ENCODE peak calls at places on chromosomes 4 and X, in four cellular contexts. N, V, K and X are unnamed samples.

GRCh38 chrX:103356023-103356798 is at the start of gene TCEAL9:
- DNase-seq in N (peak; percentile 84), V (no peak), K (peak; percentile 78), X (peak; percentile 82)

GRCh38 chr4:25966171-25966570 is 52.2 kb downstream of the SMIM20 start:
- DNase-seq in N (peak; percentile 37), V (no peak), K (no peak), X (peak; percentile 42)

GRCh38 chrX:120485562-120486520 is 16.7 kb upstream of the LAMP2 start:
- DNase-seq in N (peak; percentile 78), V (peak; percentile 40), K (peak; percentile 78), X (peak; percentile 94)

GRCh38 chr4:29046716-29047115 is 1673.5 kb upstream of the PCDH7 start:
- DNase-seq in N (peak; percentile 86), V (no peak), K (no peak), X (no peak)

GRCh38 chr4:151184523-151185458 is 85.4 kb downstream of the RPS3A start:
- DNase-seq in N (peak; percentile 80), V (no peak), K (no peak), X (peak; percentile 18)

GRCh38 chr4:108885211-108885610 is 122.4 kb upstream of the ETNPPL start:
- DNase-seq in N (no peak), V (no peak), K (no peak), X (no peak)

GRCh38 chr4:138835833-138836521 is 179.6 kb upstream of the NOCT start:
- DNase-seq in N (no peak), V (no peak), K (no peak), X (no peak)

GRCh38 chr4:38563703-38564490 is 100.1 kb upstream of the KLF3 start:
- DNase-seq in N (no peak), V (no peak), K (no peak), X (no peak)

GRCh38 chr4:7332216-7333023 is 102.3 kb downstream of the PSAPL1 start:
- DNase-seq in N (no peak), V (no peak), K (no peak), X (no peak)

GRCh38 chr4:61575796-61576195 is 375.7 kb downstream of the ADGRL3 start:
- DNase-seq in N (no peak), V (no peak), K (no peak), X (no peak)

GRCh38 chr4:145101091-145101490 is 3.0 kb downstream of the ABCE1 start:
- DNase-seq in N (no peak), V (no peak), K (no peak), X (no peak)

GRCh38 chr4:182306792-182307507 is 63.7 kb downstream of the TENM3 start:
- DNase-seq in N (no peak), V (no peak), K (no peak), X (no peak)

GRCh38 chrX:74835566-74835965 is 89.7 kb downstream of the NEXMIF start:
- DNase-seq in N (no peak), V (no peak), K (no peak), X (peak; percentile 2)

GRCh38 chr4:73127839-73128448 is 58.4 kb upstream of the COX18 start:
- DNase-seq in N (peak; percentile 38), V (no peak), K (no peak), X (peak; percentile 59)

GRCh38 chr4:110055014-110055768 is 142.5 kb downstream of the EGF start:
- DNase-seq in N (peak; percentile 36), V (no peak), K (no peak), X (peak; percentile 43)

GRCh38 chrX:137119049-137119448 is 85.3 kb upstream of the GPR101 start:
- DNase-seq in N (no peak), V (no peak), K (no peak), X (no peak)

GRCh38 chrX:49754238-49754857 is 58.6 kb upstream of the PAGE1 start:
- DNase-seq in N (peak; percentile 19), V (peak; percentile 17), K (peak; percentile 50), X (peak; percentile 37)

GRCh38 chr4:99655315-99656081 is 2.1 kb downstream of the C4orf54 start:
- DNase-seq in N (peak; percentile 8), V (no peak), K (no peak), X (no peak)

GRCh38 chr4:135073389-135073788 is 871.8 kb upstream of the PABPC4L start:
- DNase-seq in N (no peak), V (no peak), K (no peak), X (no peak)

GRCh38 chrX:134460861-134461218 is 875 bp downstream of the HPRT1 start:
- DNase-seq in N (peak; percentile 12), V (no peak), K (no peak), X (peak; percentile 45)

GRCh38 chrX:17737707-17738001 is 361 bp downstream of the SCML1 start:
- DNase-seq in N (no peak), V (peak; percentile 6), K (no peak), X (no peak)

GRCh38 chr4:173494013-173494970 is 35.7 kb downstream of the HAND2 start:
- DNase-seq in N (peak; percentile 65), V (no peak), K (peak; percentile 88), X (peak; percentile 92)

GRCh38 chr4:144547678-144548298 is 98.2 kb upstream of the HHIP start:
- DNase-seq in N (no peak), V (no peak), K (no peak), X (no peak)

GRCh38 chr4:157700898-157701694 is 471.7 kb downstream of the GASK1B start:
- DNase-seq in N (no peak), V (no peak), K (no peak), X (peak; percentile 28)

GRCh38 chr4:187387709-187388108 is 607.9 kb upstream of the ZFP42 start:
- DNase-seq in N (peak; percentile 83), V (no peak), K (no peak), X (no peak)

GRCh38 chrX:54560411-54560810 is 30.4 kb downstream of the GNL3L start:
- DNase-seq in N (no peak), V (no peak), K (no peak), X (peak; percentile 1)

GRCh38 chrX:15215366-15215765 is 54.5 kb downstream of the ASB9 start:
- DNase-seq in N (no peak), V (no peak), K (no peak), X (no peak)

GRCh38 chrX:111098874-111099273 is 2.9 kb downstream of the PAK3 start:
- DNase-seq in N (no peak), V (peak; percentile 26), K (peak; percentile 87), X (peak; percentile 67)

GRCh38 chrX:24148118-24148517 is 1.4 kb upstream of the ZFX start:
- DNase-seq in N (no peak), V (no peak), K (no peak), X (no peak)

GRCh38 chr4:60241886-60242285 is 958.2 kb upstream of the ADGRL3 start:
- DNase-seq in N (no peak), V (no peak), K (no peak), X (no peak)

GRCh38 chr4:103092245-103092644 is 7.4 kb downstream of the BDH2 start:
- DNase-seq in N (peak; percentile 19), V (no peak), K (no peak), X (no peak)

GRCh38 chr4:185115827-185116232 is 27.2 kb upstream of the SLC25A4 start:
- DNase-seq in N (peak; percentile 89), V (no peak), K (peak; percentile 89), X (peak; percentile 99)
- H3K23ac ChIP-seq in N (no peak overlapping the region), V (no peak overlapping the region), K (no peak overlapping the region), X (no peak overlapping the region)

GRCh38 chrX:682892-683291 is 52.3 kb downstream of the SHOX start:
- DNase-seq in N (no peak), V (no peak), K (no peak), X (no peak)
- H2BK15ac ChIP-seq in N (no peak overlapping the region), V (no peak overlapping the region), K (no peak overlapping the region), X (no peak overlapping the region)

GRCh38 chr4:143513314-143514211 is at the start of gene SMARCA5:
- DNase-seq in N (peak; percentile 99), V (peak; percentile 97), K (peak; percentile 98), X (peak; percentile 99)
- H4K8ac ChIP-seq in N (peak within 1 kb of the TSS; percentile 91), V (no peak within 1 kb of the TSS), K (peak within 1 kb of the TSS; percentile 25), X (no peak within 1 kb of the TSS)

GRCh38 chr4:107718351-107718965 is 1.6 kb downstream of the PAPSS1 start:
- DNase-seq in N (peak; percentile 19), V (no peak), K (no peak), X (no peak)
- H3K23ac ChIP-seq in N (no peak overlapping the region), V (no peak overlapping the region), K (no peak overlapping the region), X (no peak overlapping the region)

GRCh38 chr4:143391261-143391660 is 54.6 kb downstream of the GAB1 start:
- DNase-seq in N (no peak), V (no peak), K (no peak), X (no peak)
- H2BK15ac ChIP-seq in N (no peak overlapping the region), V (no peak overlapping the region), K (no peak overlapping the region), X (no peak overlapping the region)